ENCODE peak calls at places on chromosomes 2 and 18, in nine cellular contexts. I is adipocyte; V is BJ; G is tibial artery; H is body of pancreas; S is neural progenitor cell; J is CD4-positive, alpha-beta memory T cell; C is right lobe of liver; Y is AG04450. P is an unnamed sample.

GRCh38 chr2:119431155-119431975 is at the start of gene TMEM37:
- DNase-seq in S (peak; percentile 94), V (no peak), Y (no peak), I (peak; percentile 83), H (peak; percentile 87), G (peak; percentile 83), C (peak; percentile 89), J (no peak), P (no peak)

GRCh38 chr2:133579295-133579694 is 11.0 kb upstream of the NCKAP5 start:
- DNase-seq in Y (peak; percentile 27), H (peak; percentile 43), S (no peak), G (no peak), C (peak; percentile 65), J (no peak), V (no peak), I (peak; percentile 61), P (no peak)

GRCh38 chr2:43158259-43158880 is 68.0 kb downstream of the ZFP36L2 start:
- DNase-seq in I (peak; percentile 65), J (no peak), G (peak; percentile 95), S (no peak), C (peak; percentile 86), H (peak; percentile 80), V (peak; percentile 20), Y (no peak), P (peak; percentile 26)

GRCh38 chr2:84956334-84957297 is 14.3 kb upstream of the KCMF1 start:
- DNase-seq in V (no peak), J (no peak), Y (no peak), S (no peak), G (no peak), I (no peak), H (no peak), C (no peak), P (no peak)

GRCh38 chr18:26322892-26323653 is 96.8 kb downstream of the TAF4B start:
- DNase-seq in V (no peak), Y (no peak), I (peak; percentile 24), J (no peak), H (no peak), C (no peak), S (no peak), G (no peak), P (no peak)

GRCh38 chr2:74760875-74761630 is 72.9 kb upstream of the HK2 start:
- DNase-seq in S (no peak), H (no peak), I (no peak), Y (no peak), G (no peak), V (no peak), C (no peak), J (no peak), P (no peak)

GRCh38 chr18:45727068-45727467 is 3.1 kb downstream of the SLC14A1 start:
- DNase-seq in V (no peak), I (no peak), H (no peak), S (no peak), Y (no peak), J (no peak), G (no peak), C (no peak), P (no peak)

GRCh38 chr2:154762638-154763037 is 64.1 kb downstream of the KCNJ3 start:
- DNase-seq in H (no peak), I (no peak), G (no peak), C (no peak), S (no peak), Y (no peak), J (no peak), V (no peak), P (no peak)

GRCh38 chr2:54773838-54774237 is 50.4 kb downstream of the EML6 start:
- DNase-seq in V (no peak), G (no peak), C (no peak), H (no peak), I (no peak), Y (no peak), S (peak; percentile 19), J (no peak), P (no peak)

GRCh38 chr2:189506514-189506976 is 65.3 kb downstream of the WDR75 start:
- DNase-seq in C (no peak), V (no peak), G (no peak), H (no peak), S (no peak), Y (no peak), I (no peak), J (no peak), P (no peak)

GRCh38 chr2:215439404-215439803 is 3.5 kb upstream of the FN1 start:
- DNase-seq in H (no peak), V (no peak), C (no peak), I (peak; percentile 8), G (no peak), S (no peak), Y (no peak), J (no peak), P (no peak)

GRCh38 chr2:237729681-237730475 is 68.7 kb upstream of the RBM44 start:
- DNase-seq in H (no peak), S (no peak), I (no peak), Y (no peak), G (no peak), J (no peak), V (no peak), C (no peak), P (no peak)

DNA sequence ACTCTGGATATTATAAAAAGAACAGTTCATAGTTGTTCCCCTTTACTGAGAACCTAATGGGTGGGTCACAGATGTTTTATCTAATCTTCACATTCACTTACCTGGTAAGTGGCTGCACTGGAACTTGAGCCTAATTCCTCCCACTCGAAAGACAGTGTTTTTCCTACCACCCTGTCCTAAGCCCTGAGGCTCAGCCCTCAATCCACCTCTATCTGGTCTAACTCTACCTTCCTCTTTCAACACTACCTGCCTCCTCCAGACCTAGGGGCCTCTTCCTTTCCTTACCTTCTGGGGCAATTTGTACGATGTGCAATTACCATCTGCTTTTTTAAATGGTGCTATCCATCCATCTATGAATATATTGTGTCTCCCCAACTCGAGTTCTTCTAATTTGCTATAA is 9.7 kb upstream of the KIF3C start:
- DNase-seq in V (no peak), S (no peak), I (no peak), C (no peak), H (no peak), G (no peak), J (no peak), Y (no peak), P (no peak)
- H3K4me3 ChIP-seq in V (no peak overlapping the region), S (no peak overlapping the region), I (no peak overlapping the region), C (no peak overlapping the region), H (no peak overlapping the region), G (no peak overlapping the region), J (no peak overlapping the region), Y (no peak overlapping the region), P (no peak overlapping the region)

DNA sequence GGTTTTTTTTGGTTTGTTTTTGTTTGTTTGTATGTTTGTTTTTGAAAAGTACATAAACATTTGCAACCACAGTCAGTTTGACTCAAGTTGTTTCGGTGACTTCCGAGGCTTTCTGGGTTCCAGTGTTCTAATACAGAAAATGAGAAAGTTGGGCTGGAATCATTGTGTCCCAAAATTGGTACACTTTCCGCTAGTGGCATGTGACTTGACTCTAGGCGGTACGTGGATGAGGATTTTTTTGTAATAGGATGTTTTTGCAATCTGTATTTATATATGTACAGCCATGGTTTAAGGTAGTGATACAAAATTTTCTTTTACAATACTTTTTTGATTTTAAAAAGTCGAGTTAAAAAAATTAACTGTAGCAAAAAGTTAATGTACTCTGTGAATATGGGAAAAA is 1.7 kb downstream of the MFF start:
- DNase-seq in J (no peak), H (no peak), G (no peak), S (no peak), Y (no peak), C (no peak), V (no peak), I (peak; percentile 6), P (no peak)
- H3K4me3 ChIP-seq in J (no peak overlapping the region), H (no peak overlapping the region), G (peak overlapping the region; percentile 95), S (peak overlapping the region; percentile 72), Y (peak overlapping the region; percentile 87), C (no peak overlapping the region), V (no peak overlapping the region), I (peak overlapping the region; percentile 95), P (no peak overlapping the region)

GRCh38 chr2:27079233-27080139 is 1.1 kb downstream of the EMILIN1 start:
- DNase-seq in V (no peak), H (no peak), I (peak; percentile 55), Y (no peak), J (no peak), G (no peak), C (no peak), S (no peak), P (no peak)
- H3K4me3 ChIP-seq in V (peak overlapping the region; percentile 53), H (no peak overlapping the region), I (peak overlapping the region; percentile 91), Y (peak overlapping the region; percentile 85), J (no peak overlapping the region), G (peak overlapping the region; percentile 67), C (peak overlapping the region; percentile 21), S (no peak overlapping the region), P (peak overlapping the region; percentile 95)

DNA sequence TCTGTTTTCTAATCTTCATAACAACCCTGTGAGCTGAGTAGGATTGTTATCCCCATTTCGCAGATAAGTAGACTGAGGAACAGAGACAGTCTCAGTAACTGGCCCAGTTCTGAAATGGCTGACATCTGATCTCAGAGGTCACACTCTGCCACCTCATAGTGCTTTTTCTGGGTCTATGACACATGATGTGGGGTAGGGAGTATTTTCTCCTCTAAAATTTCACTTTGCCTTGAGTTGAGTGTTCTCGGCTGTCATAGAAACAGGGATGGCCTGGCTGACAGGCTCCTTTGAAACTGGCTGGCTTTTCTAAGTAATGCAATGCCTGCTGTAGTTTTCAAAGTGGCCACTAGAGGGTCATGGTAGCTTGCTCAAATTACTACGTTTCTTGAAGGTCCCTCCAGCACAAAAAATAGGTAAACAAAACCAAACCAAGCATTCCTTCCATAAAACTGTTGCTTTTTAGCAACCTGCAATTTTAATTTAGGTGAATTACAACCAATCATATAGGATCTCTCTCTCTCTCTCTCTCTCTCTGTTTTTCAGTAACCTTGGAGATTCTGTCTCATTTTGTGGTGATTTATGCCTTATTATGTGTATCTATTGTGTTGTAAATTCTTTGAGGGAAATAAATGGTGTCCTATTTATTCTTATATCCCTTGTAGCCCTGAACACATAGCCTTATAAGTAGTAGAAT is 84.2 kb upstream of the TTN start:
- DNase-seq in I (peak; percentile 90), J (peak; percentile 36), C (no peak), S (peak; percentile 86), H (peak; percentile 81), V (no peak), Y (peak; percentile 37), G (no peak), P (no peak)
- H3K4me3 ChIP-seq in I (no peak overlapping the region), J (no peak overlapping the region), C (no peak overlapping the region), S (no peak overlapping the region), H (no peak overlapping the region), V (no peak overlapping the region), Y (no peak overlapping the region), G (no peak overlapping the region), P (no peak overlapping the region)

GRCh38 chr2:6342273-6342920 is 523.3 kb downstream of the CMPK2 start:
- DNase-seq in Y (no peak), G (no peak), I (no peak), J (no peak), C (no peak), H (no peak), V (no peak), S (no peak), P (no peak)
- H3K4me3 ChIP-seq in Y (no peak overlapping the region), G (no peak overlapping the region), I (no peak overlapping the region), J (no peak overlapping the region), C (no peak overlapping the region), H (no peak overlapping the region), V (no peak overlapping the region), S (no peak overlapping the region), P (no peak overlapping the region)

DNA sequence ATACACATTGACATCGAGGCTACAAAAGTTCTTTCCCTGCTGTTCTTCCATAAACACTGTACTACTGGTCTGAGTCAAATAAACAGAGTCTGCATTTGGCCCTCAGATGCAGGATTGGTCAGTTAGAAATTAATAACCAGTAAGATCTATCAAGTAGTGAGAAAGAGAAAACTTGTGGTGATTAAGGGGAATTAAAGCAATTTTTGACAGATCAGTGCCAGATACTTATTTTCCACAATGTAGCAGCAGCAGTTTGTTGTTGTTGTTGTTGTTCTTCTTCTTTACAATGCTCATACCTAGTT is 85.0 kb downstream of the IKZF2 start:
- DNase-seq in Y (no peak), H (no peak), J (no peak), C (no peak), S (no peak), G (no peak), I (no peak), V (no peak), P (no peak)
- H3K4me3 ChIP-seq in Y (peak overlapping the region; percentile 45), H (no peak overlapping the region), J (no peak overlapping the region), C (no peak overlapping the region), S (no peak overlapping the region), G (no peak overlapping the region), I (peak overlapping the region; percentile 75), V (no peak overlapping the region), P (no peak overlapping the region)

P was measured in AG04449.